ENCODE peak calls at places on chromosomes 3 and 15, in six cellular contexts. F, A, X, D, Q and I are unnamed samples.

GRCh38 chr3:142053835-142054234 is 95.5 kb downstream of the TFDP2 start:
- DNase-seq in F (no peak), A (no peak), D (no peak), X (no peak), Q (no peak), I (no peak)

GRCh38 chr3:142971431-142971830 is 8.0 kb upstream of the PAQR9 start:
- DNase-seq in F (no peak), D (no peak), Q (no peak), X (no peak), A (no peak), I (no peak)

GRCh38 chr15:79640206-79640605 is 208.1 kb downstream of the MINAR1 start:
- DNase-seq in A (peak), X (peak), Q (no peak), F (no peak), D (peak), I (peak)

GRCh38 chr3:185677146-185677829 is 91.2 kb downstream of the SENP2 start:
- DNase-seq in F (peak), X (peak), D (peak), A (peak), Q (no peak), I (peak)

GRCh38 chr3:173911446-173911845 is 513.9 kb downstream of the NLGN1 start:
- DNase-seq in A (no peak), F (no peak), X (no peak), Q (no peak), D (no peak), I (no peak)

GRCh38 chr15:76312540-76313174 is 1.4 kb upstream of the ETFA start:
- DNase-seq in X (peak), D (no peak), F (no peak), A (no peak), Q (no peak), I (no peak)

GRCh38 chr3:173191611-173192010 is 50.6 kb upstream of the SPATA16 start:
- DNase-seq in F (no peak), X (no peak), D (no peak), Q (no peak), A (no peak), I (no peak)

GRCh38 chr3:140898340-140899180 is 43.1 kb upstream of the SLC25A36 start:
- DNase-seq in A (peak), X (peak), D (peak), F (peak), Q (no peak), I (peak)

GRCh38 chr3:181493423-181493822 is 218.3 kb upstream of the SOX2 start:
- DNase-seq in X (no peak), Q (no peak), F (no peak), A (no peak), D (peak), I (no peak)

GRCh38 chr3:196894557-196895295 is 27.0 kb downstream of the SENP5 start:
- DNase-seq in A (no peak), D (no peak), F (no peak), X (no peak), Q (no peak), I (no peak)